ENCODE peak calls at places on chromosomes 12 and 14, in seven cellular contexts. D, K, Q, Z, R, H and G are unnamed samples. For H3K4me1, the result is how much of the 10 kb centered on the place peaks cover.

GRCh38 chr12:100413006-100413405 is 56.1 kb downstream of the SLC17A8 start:
- DNase-seq in Z (no peak), R (no peak), D (no peak), H (no peak), Q (no peak), K (no peak), G (no peak)

GRCh38 chr12:112664569-112664968 is 127.0 kb upstream of the RPH3A start:
- DNase-seq in K (peak), Q (no peak), H (no peak), Z (no peak), R (peak), D (no peak), G (peak)

GRCh38 chr14:27605298-27605697 is 1007.5 kb upstream of the NOVA1 start:
- DNase-seq in Z (no peak), R (no peak), Q (no peak), D (no peak), H (no peak), K (no peak), G (no peak)

GRCh38 chr14:90455100-90455571 is 58.3 kb downstream of the CALM1 start:
- DNase-seq in Q (no peak), K (no peak), H (no peak), R (peak), D (no peak), Z (no peak), G (no peak)

GRCh38 chr12:13462450-13462849 is 265.9 kb downstream of the EMP1 start:
- DNase-seq in H (no peak), Q (no peak), K (no peak), Z (no peak), D (no peak), R (no peak), G (no peak)

GRCh38 chr12:74747305-74747704 is 209.7 kb downstream of the ATXN7L3B start:
- DNase-seq in D (no peak), H (no peak), Q (peak), K (no peak), Z (peak), R (no peak), G (peak)

GRCh38 chr14:72524230-72524629 is 369.7 kb downstream of the DPF3 start:
- DNase-seq in R (no peak), H (no peak), Q (no peak), K (no peak), D (no peak), Z (no peak), G (no peak)

GRCh38 chr12:53930591-53931255 is 7.9 kb upstream of the HOXC13 start:
- DNase-seq in R (no peak), D (no peak), Z (no peak), H (no peak), K (no peak), Q (no peak), G (no peak)

GRCh38 chr12:31494455-31494854 is 96.5 kb downstream of the DENND5B start:
- DNase-seq in D (no peak), Z (no peak), H (no peak), R (no peak), K (no peak), Q (no peak), G (no peak)

GRCh38 chr14:34064349-34064748 is 113.5 kb upstream of the EGLN3 start:
- DNase-seq in K (no peak), H (peak), R (no peak), Z (peak), Q (peak), D (no peak), G (peak)

GRCh38 chr12:93299262-93299846 is 78.4 kb upstream of the NUDT4 start:
- DNase-seq in D (no peak), K (no peak), Q (no peak), Z (no peak), H (no peak), R (no peak), G (no peak)
- H3K4me1 ChIP-seq in D (under half), K (under half), Q (under half), Z (under half), H (under half), R (under half), G (under half)

DNA sequence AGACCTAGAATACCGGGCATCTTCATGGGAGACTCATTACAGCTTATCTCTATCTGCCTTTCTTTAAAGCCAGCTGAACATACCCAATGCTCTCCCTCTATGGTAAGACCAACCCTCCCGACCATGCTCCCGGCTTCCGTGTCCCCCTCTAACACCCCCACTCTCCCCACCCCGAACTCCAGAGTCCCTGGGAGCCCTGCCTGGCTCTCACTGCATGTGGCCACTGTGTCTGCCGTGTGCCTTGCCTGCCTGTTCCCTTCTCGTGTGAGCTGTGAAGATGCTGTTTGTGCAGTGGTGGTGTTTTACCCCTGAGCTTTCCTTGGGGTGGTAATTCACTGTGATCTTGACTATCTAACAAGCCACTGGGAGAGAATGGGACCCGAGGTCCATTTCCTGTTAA is 146.4 kb upstream of the FKBP4 start:
- DNase-seq in R (no peak), Z (no peak), H (no peak), Q (no peak), D (no peak), K (no peak), G (no peak)
- H3K9ac ChIP-seq in R (no peak), Z (no peak), H (no peak), Q (no peak), D (no peak), K (no peak), G (no peak)

DNA sequence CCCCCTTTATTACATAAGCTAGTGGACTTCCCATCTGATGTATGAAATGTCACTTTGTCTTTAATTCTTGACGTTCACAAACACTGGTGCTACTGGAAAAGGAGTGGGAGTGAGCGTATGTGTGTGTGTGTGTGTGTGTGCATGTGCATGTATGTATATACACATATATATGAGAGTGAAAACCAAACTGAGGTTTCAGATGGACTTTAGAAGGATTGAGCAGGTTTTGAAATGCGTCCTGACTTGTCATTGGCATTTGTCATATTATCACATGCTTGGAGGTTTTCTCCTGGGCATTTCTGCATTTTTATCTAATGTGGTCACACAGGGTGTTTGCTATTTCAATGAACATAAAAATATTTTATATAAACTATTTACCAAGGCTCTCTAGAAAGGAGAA is 1085.9 kb downstream of the BCL11B start:
- DNase-seq in H (peak), Z (no peak), D (no peak), K (no peak), Q (no peak), R (no peak), G (no peak)
- H3K4me2 ChIP-seq in H (peak), Z (no peak), D (no peak), K (no peak), Q (no peak), R (no peak), G (no peak)

GRCh38 chr12:44829045-44829444 is 47.1 kb downstream of the NELL2 start:
- DNase-seq in R (no peak), D (no peak), Q (no peak), H (no peak), Z (no peak), K (no peak), G (no peak)
- H3K4me1 ChIP-seq in R (under half), D (under half), Q (under half), H (under half), Z (under half), K (under half), G (under half)

GRCh38 chr14:76908834-76909233 is 82.6 kb downstream of the LRRC74A start:
- DNase-seq in D (no peak), K (no peak), Z (no peak), R (no peak), Q (no peak), H (no peak), G (no peak)

GRCh38 chr14:76902591-76902990 is 76.4 kb downstream of the LRRC74A start:
- DNase-seq in R (no peak), D (no peak), K (no peak), Z (no peak), Q (no peak), H (no peak), G (no peak)

GRCh38 chr14:76901171-76902055 is 75.2 kb downstream of the LRRC74A start:
- DNase-seq in R (no peak), K (no peak), Q (no peak), H (peak), D (no peak), Z (peak), G (peak)

GRCh38 chr14:76904100-76904739 is 78.0 kb downstream of the LRRC74A start:
- DNase-seq in K (no peak), H (peak), Q (peak), D (no peak), Z (peak), R (no peak), G (peak)

DNA sequence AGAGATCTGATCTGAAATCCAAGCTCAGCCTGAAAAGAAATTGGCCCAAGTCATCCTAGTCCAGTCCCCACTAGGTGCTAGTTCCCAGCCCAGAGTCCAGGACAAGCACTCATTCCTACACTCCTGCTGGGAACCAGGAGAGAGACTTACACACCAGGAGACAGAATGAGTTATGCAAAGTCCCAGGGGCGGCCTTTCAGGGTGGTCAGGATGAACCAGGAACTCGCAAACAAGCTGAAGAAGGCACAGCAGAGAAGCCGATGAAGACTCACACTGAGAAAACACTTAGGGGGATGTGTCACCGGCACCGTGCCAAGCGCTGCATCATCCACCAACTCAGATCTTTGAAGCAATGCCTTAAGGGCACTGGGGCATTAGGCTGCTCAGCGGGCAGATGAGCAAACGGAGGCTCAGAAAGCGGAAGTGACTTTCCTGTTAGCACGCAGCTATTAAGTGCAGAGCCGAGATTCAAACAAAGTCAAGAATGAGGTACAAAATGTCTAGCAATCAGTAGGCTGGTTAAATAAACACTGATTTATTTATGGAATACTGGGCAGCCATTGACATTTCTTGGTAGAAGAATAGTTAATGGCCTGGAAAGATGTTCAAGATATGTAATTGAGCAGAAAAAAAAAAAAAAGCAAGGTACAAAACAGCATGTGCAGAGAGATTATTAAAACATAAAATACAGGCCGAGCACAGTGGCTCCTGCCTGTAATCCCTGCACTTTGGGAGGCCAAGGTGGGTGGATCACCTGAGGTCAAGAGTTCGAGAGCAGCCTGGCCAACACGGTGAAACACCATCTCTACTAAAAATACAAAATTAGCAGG is 78.7 kb downstream of the LRRC74A start:
- DNase-seq in Z (peak), Q (peak), H (peak), R (no peak), D (peak), K (no peak), G (peak)
- H3K9ac ChIP-seq in Z (peak), Q (peak), H (peak), R (no peak), D (no peak), K (no peak), G (peak)